ENCODE peak calls at places on chromosomes 16 and 17, in six cellular contexts. L, J, V, B, S and T are unnamed samples.

GRCh38 chr17:40922239-40922638 is 15.2 kb downstream of the KRT23 start:
- DNase-seq in J (peak), B (peak), V (peak), S (peak), L (no peak), T (no peak)

GRCh38 chr17:22273308-22273707 is 581.0 kb downstream of the KCNJ18 start:
- DNase-seq in J (no peak), V (no peak), B (no peak), L (no peak), S (no peak), T (no peak)

GRCh38 chr17:78107457-78107856 is 21.1 kb downstream of the TMC6 start:
- DNase-seq in J (no peak), V (no peak), S (peak), B (no peak), L (no peak), T (no peak)

GRCh38 chr16:78106659-78107058 is 7.2 kb downstream of the WWOX start:
- DNase-seq in B (no peak), J (no peak), S (no peak), V (no peak), L (no peak), T (no peak)

GRCh38 chr17:3004150-3004801 is 59.1 kb downstream of the OR1D5 start:
- DNase-seq in L (peak), J (peak), B (peak), V (peak), S (peak), T (no peak)

GRCh38 chr16:30559690-30560089 is 1.5 kb upstream of the ZNF764 start:
- DNase-seq in V (no peak), B (no peak), S (no peak), J (no peak), L (no peak), T (no peak)

GRCh38 chr16:9135797-9136196 is 44.4 kb downstream of the HAPSTR1 start:
- DNase-seq in B (no peak), J (no peak), L (no peak), V (no peak), S (no peak), T (no peak)

GRCh38 chr17:33686171-33686570 is 393.1 kb upstream of the ASIC2 start:
- DNase-seq in S (no peak), L (peak), J (no peak), B (no peak), V (no peak), T (peak)

GRCh38 chr17:17141860-17142552 is 64.1 kb downstream of the PLD6 start:
- DNase-seq in S (peak), J (peak), V (peak), L (peak), B (peak), T (no peak)

GRCh38 chr17:17139972-17140589 is 66.1 kb downstream of the PLD6 start:
- DNase-seq in B (no peak), L (no peak), J (no peak), V (no peak), S (no peak), T (no peak)

GRCh38 chr17:17141279-17141678 is 64.9 kb downstream of the PLD6 start:
- DNase-seq in V (no peak), J (no peak), S (no peak), L (no peak), B (no peak), T (no peak)

GRCh38 chr17:17142556-17142955 is 63.6 kb downstream of the PLD6 start:
- DNase-seq in B (no peak), S (no peak), V (no peak), J (no peak), L (no peak), T (no peak)

DNA sequence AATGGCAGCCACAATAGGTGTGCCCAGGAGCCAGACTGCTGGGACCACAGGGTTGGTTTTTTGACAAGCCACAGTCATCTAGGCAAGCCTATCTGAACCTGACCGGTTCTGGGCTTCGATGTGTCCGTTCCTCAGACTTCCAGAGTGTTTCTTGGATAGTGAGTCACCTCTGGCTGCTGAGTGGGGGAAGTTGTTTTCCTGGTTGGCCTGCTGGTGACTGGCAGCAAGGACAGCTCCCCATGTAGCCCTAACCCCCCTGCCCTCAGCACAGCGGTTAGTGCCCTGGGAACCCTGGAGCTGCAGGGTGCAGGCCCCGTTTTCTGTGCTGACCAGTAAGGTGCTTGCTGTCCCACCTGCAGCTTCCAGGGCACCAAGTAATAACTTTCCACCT is 65.5 kb downstream of the PLD6 start:
- DNase-seq in V (peak), S (peak), B (peak), J (peak), L (no peak), T (no peak)
- TF ChIP-seq CTCF in V (peak), S (peak), B (peak), J (peak), L (no peak), T (no peak)

DNA sequence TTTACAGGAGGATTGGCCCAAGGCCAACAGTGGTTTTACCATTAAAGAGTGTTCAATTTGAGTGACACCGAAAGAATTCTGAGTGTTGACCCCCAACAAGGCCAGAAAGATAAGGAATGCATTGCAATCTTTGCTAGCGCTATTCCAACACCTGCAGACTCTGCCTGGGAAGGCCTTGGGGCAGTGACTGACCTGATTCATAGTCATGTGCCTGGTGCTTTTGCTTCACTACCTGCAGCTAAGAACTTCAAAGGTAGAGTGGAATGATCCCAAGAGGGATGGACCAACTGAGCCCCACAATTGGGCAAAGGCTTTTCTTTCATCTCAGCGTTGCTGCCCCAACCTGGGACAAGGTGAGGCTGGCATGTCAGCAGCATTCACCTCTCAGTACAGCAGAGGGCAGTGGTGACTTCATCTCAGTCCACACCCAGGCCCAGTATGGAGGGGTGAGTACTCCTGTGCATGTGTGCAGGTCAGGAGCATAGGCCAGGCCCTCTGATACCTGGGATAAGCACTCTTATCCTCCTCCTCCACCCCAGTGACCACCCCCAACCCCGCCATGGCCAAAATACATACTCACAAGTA is 149.6 kb upstream of the GNAO1 start:
- DNase-seq in B (no peak), S (no peak), L (peak), J (no peak), V (no peak), T (peak)
- TF ChIP-seq CTCF in B (no peak), S (no peak), L (peak), J (no peak), V (no peak), T (peak)

GRCh38 chr16:49513040-49513439 is 139.4 kb downstream of the C16orf78 start:
- DNase-seq in V (no peak), J (no peak), B (no peak), L (no peak), S (peak), T (no peak)
- TF ChIP-seq CTCF in V (no peak), J (no peak), B (no peak), L (no peak), S (peak), T (peak)

GRCh38 chr16:85565340-85565739 is 47.8 kb upstream of the GSE1 start:
- DNase-seq in B (no peak), V (no peak), J (no peak), L (no peak), S (no peak), T (no peak)

GRCh38 chr16:85567101-85567866 is 45.8 kb upstream of the GSE1 start:
- DNase-seq in J (no peak), S (no peak), L (no peak), B (no peak), V (no peak), T (no peak)

GRCh38 chr16:85565796-85566501 is 47.2 kb upstream of the GSE1 start:
- DNase-seq in S (no peak), V (no peak), B (no peak), L (no peak), J (no peak), T (no peak)

GRCh38 chr16:85568519-85568918 is 44.6 kb upstream of the GSE1 start:
- DNase-seq in V (no peak), B (no peak), J (no peak), S (no peak), L (no peak), T (no peak)

DNA sequence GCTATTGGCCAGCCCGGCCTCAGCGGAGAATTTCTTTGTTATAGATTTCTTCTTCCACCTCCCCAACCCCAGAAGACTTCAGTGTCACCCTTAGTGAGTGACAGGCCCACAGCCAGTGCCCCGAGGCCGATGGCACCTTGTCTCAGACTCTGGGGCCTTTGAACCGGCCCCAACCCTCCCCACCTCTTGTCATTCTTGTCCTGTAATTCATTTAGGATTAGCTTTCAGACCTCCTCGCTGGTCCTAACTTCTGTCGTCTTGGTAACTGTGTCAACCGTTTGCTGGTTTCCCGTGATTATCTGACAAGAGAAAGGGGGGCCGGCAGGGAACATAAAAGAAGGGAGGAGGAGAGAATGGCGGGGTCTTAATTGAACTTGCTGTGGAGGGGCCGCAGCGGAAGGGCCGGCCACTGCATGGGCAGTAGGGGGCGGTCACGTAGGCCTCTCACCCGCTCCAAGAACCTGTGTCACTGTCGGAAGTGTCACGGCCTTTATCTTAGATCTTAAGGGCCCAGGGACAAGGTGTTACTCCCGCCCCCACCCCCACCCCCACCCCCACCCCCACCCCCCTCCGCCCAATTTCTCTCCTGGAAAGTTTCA is 46.5 kb upstream of the GSE1 start:
- DNase-seq in B (no peak), J (no peak), L (no peak), V (no peak), S (no peak), T (no peak)
- TF ChIP-seq CTCF in B (no peak), J (no peak), L (no peak), V (peak), S (no peak), T (peak)

DNA sequence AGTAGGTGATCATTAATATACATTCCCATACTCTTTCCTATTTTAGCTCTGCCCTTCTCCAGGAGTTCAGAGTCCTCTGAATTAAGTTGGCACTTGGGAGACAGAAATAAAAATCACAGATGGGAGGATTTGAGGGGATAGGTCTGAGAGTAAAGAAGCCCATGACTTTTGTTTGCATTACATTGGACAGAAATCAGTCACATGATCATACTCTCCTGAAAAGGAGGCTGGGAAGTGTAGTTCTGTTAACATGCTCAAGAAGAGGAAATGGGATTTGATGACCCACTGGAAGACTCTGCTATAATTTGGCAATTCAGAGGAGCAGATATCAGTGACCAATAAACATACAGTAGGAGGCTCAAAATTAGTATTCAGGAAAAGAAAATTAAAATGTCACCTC is 674.9 kb upstream of the C16orf82 start:
- DNase-seq in S (no peak), L (no peak), B (no peak), V (no peak), J (no peak), T (no peak)
- TF ChIP-seq CTCF in S (no peak), L (no peak), B (no peak), V (no peak), J (no peak), T (no peak)

DNA sequence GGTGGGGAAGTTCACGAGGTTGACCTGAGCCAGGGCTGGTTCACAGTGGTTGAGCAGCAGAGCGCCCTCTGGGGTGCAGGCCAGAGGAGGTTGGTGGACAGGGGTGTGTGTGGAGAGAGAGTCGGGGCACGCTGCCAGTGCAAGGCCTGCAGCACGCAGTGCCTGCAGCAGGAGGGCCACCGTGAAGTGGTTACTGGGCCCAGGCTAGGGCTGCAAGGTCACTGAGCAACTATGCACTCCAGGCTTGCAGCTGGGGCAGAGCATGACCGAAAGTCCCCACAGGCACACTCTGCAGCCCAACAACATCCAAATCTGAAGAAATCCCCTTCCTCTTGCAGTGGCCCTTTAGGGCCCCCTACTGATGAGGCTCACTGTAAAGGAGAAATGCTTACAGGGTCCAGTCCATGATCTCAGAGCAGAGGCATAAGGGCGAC is 89.1 kb upstream of the NOL11 start:
- DNase-seq in V (peak), L (peak), J (no peak), S (no peak), B (peak), T (no peak)
- TF ChIP-seq CTCF in V (peak), L (peak), J (no peak), S (peak), B (peak), T (peak)

DNA sequence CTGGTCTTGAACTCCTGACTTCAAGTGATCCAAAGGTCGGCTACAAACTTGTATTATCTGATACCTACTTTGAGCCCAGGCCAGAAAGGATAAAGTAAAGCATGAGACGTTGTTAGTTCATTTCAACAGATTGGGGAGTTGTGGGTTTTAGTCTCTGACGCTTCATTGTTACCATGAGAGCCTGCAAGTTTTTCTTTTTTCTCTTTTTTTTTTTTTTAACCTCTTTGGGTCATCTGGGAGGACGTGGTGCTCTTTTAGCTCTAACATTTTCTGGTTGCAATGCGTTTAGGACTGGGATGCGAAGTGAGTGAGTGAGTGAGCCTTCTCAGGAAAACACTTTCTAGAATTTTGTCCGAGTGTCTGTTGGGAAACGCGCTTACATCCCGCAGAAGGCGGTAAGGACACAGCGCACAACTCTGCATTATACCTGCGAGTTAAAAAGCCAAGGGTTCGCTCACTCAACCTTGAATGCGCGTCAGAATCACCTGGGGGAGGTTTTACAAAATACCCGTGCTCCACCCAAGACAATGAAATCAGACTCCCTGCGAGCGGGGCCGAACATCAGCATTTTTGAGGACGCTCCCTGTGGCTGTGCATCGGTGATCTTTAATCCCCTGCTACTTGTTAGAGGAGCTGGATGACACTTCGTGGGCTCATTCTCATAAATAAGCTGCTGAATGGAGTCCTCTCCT is 704 bp upstream of the RNF135 start:
- DNase-seq in V (peak), S (peak), J (no peak), L (peak), B (peak), T (no peak)
- TF ChIP-seq CTCF in V (peak), S (peak), J (no peak), L (peak), B (no peak), T (no peak)

GRCh38 chr17:75405365-75406221 is at the start of gene GRB2:
- DNase-seq in J (peak), L (peak), B (peak), V (peak), S (peak), T (peak)
- TF ChIP-seq CTCF in J (no peak), L (no peak), B (no peak), V (no peak), S (no peak), T (no peak)

GRCh38 chr16:10683160-10683559 is 11.6 kb downstream of the TEKT5 start:
- DNase-seq in J (no peak), V (no peak), L (no peak), S (peak), B (no peak), T (no peak)
- TF ChIP-seq CTCF in J (no peak), V (no peak), L (no peak), S (no peak), B (no peak), T (no peak)

GRCh38 chr17:7835818-7836595 is 2.0 kb downstream of the KDM6B start:
- DNase-seq in B (no peak), V (peak), J (peak), S (peak), L (no peak), T (no peak)
- TF ChIP-seq CTCF in B (no peak), V (no peak), J (no peak), S (no peak), L (no peak), T (no peak)